ENCODE peak calls at places on chromosomes 12 and 14, in seven cellular contexts. S is neural crest cell; Q is GM03348; C is stimulated activated CD4-positive, alpha-beta T cell treated with anti-CD3 and anti-CD28 coated beads, Interleukin-4, amount 100 ng/mL, for 4 hours; T is dermis microvascular lymphatic vessel endothelial cell; M is HuH-7; V is NCI-H345. U is an unnamed sample.

GRCh38 chr12:29103539-29103974 is 45.5 kb upstream of the FAR2 start:
- DNase-seq in S (no peak), Q (no peak), C (peak; percentile 56), T (no peak), M (no peak), V (no peak), U (no peak)

GRCh38 chr14:74394549-74394948 is 31.5 kb downstream of the SYNDIG1L start:
- DNase-seq in S (no peak), Q (no peak), C (no peak), T (no peak), M (no peak), V (no peak), U (no peak)

GRCh38 chr14:94237046-94237445 is 56.0 kb downstream of the SERPINA10 start:
- DNase-seq in S (no peak), Q (no peak), C (no peak), T (no peak), M (no peak), V (no peak), U (no peak)

GRCh38 chr12:9668141-9669018 is 1.1 kb upstream of the CLEC2D start:
- DNase-seq in S (no peak), Q (peak; percentile 53), C (no peak), T (no peak), M (no peak), V (no peak), U (no peak)

GRCh38 chr14:24993631-24994030 is 56.3 kb downstream of the STXBP6 start:
- DNase-seq in S (no peak), Q (no peak), C (no peak), T (no peak), M (no peak), V (no peak), U (no peak)

GRCh38 chr12:4449862-4450222 is 4.2 kb upstream of the FGF6 start:
- DNase-seq in S (no peak), Q (no peak), C (no peak), T (no peak), M (no peak), V (peak; percentile 92), U (no peak)

GRCh38 chr12:78036889-78037288 is 206.2 kb downstream of the NAV3 start:
- DNase-seq in S (no peak), Q (no peak), C (no peak), T (no peak), M (no peak), V (no peak), U (no peak)

GRCh38 chr12:24565300-24565699 is 383.6 kb downstream of the BCAT1 start:
- DNase-seq in S (no peak), Q (no peak), C (no peak), T (no peak), M (no peak), V (no peak), U (no peak)

GRCh38 chr12:109983432-109984142 is 12.6 kb downstream of the GIT2 start:
- DNase-seq in S (no peak), Q (no peak), C (no peak), T (no peak), M (no peak), V (no peak), U (no peak)

GRCh38 chr12:122155705-122156104 is 18.3 kb downstream of the IL31 start:
- DNase-seq in S (no peak), Q (no peak), C (no peak), T (no peak), M (no peak), V (no peak), U (no peak)

GRCh38 chr12:116244001-116244400 is 33.5 kb downstream of the MED13L start:
- DNase-seq in S (no peak), Q (no peak), C (peak; percentile 14), T (no peak), M (no peak), V (no peak), U (no peak)

GRCh38 chr12:131921866-131922769 is 7.0 kb upstream of the PUS1 start:
- DNase-seq in S (no peak), Q (no peak), C (no peak), T (no peak), M (no peak), V (no peak), U (no peak)

GRCh38 chr12:88428350-88428749 is 151.9 kb downstream of the KITLG start:
- DNase-seq in S (no peak), Q (no peak), C (no peak), T (no peak), M (no peak), V (no peak), U (no peak)

GRCh38 chr14:102878970-102879460 is 43.4 kb upstream of the AMN start:
- DNase-seq in S (no peak), Q (no peak), C (no peak), T (no peak), M (peak; percentile 53), V (no peak), U (no peak)

GRCh38 chr14:43872752-43873655 is 634.1 kb downstream of the FSCB start:
- DNase-seq in S (no peak), Q (no peak), C (no peak), T (no peak), M (no peak), V (no peak), U (no peak)

GRCh38 chr12:70033310-70033709 is 208.3 kb downstream of the MYRFL start:
- DNase-seq in S (no peak), Q (no peak), C (no peak), T (no peak), M (no peak), V (no peak), U (no peak)

GRCh38 chr14:68938515-68939423 is 40.3 kb downstream of the ACTN1 start:
- DNase-seq in S (no peak), Q (no peak), C (no peak), T (no peak), M (peak; percentile 65), V (no peak), U (no peak)

GRCh38 chr14:104749111-104749649 is 3.8 kb upstream of the SIVA1 start:
- DNase-seq in S (no peak), Q (peak; percentile 62), C (no peak), T (no peak), M (peak; percentile 69), V (no peak), U (peak; percentile 66)

GRCh38 chr12:12403264-12404248 is 46.7 kb downstream of the BORCS5 start:
- DNase-seq in S (no peak), Q (no peak), C (no peak), T (peak; percentile 16), M (peak; percentile 74), V (no peak), U (no peak)

GRCh38 chr14:77458249-77458950 is 507 bp downstream of the AHSA1 start:
- DNase-seq in S (peak; percentile 14), Q (peak; percentile 55), C (peak; percentile 19), T (no peak), M (no peak), V (peak; percentile 41), U (peak; percentile 40)

GRCh38 chr14:43410631-43411030 is 1096.5 kb downstream of the FSCB start:
- DNase-seq in S (no peak), Q (no peak), C (no peak), T (no peak), M (no peak), V (no peak), U (no peak)

GRCh38 chr14:60616326-60617044 is 32.8 kb downstream of the SIX1 start:
- DNase-seq in S (no peak), Q (no peak), C (no peak), T (no peak), M (no peak), V (no peak), U (no peak)

GRCh38 chr12:3777206-3777809 is 24.4 kb upstream of the CRACR2A start:
- DNase-seq in S (no peak), Q (peak; percentile 75), C (no peak), T (peak; percentile 48), M (peak; percentile 18), V (peak; percentile 43), U (no peak)

GRCh38 chr12:981176-981828 is 9.7 kb upstream of the ERC1 start:
- DNase-seq in S (no peak), Q (no peak), C (no peak), T (no peak), M (no peak), V (no peak), U (no peak)

GRCh38 chr12:12715459-12716150 is 1.6 kb upstream of the CDKN1B start:
- DNase-seq in S (no peak), Q (no peak), C (no peak), T (no peak), M (no peak), V (peak; percentile 32), U (no peak)

GRCh38 chr14:61573748-61574513 is 121.4 kb upstream of the HIF1A start:
- DNase-seq in S (no peak), Q (peak; percentile 60), C (peak; percentile 51), T (no peak), M (no peak), V (no peak), U (no peak)

GRCh38 chr14:68669101-68669500 is 123.8 kb downstream of the ZFP36L1 start:
- DNase-seq in S (no peak), Q (no peak), C (no peak), T (no peak), M (no peak), V (no peak), U (no peak)

GRCh38 chr12:24767016-24767415 is 181.9 kb downstream of the BCAT1 start:
- DNase-seq in S (no peak), Q (no peak), C (no peak), T (no peak), M (no peak), V (no peak), U (no peak)

GRCh38 chr12:106109168-106109910 is 29.4 kb downstream of the NUAK1 start:
- DNase-seq in S (no peak), Q (peak; percentile 19), C (no peak), T (no peak), M (no peak), V (no peak), U (no peak)

GRCh38 chr14:70707138-70708038 is 65.7 kb downstream of the TTC9 start:
- DNase-seq in S (no peak), Q (peak; percentile 51), C (no peak), T (no peak), M (no peak), V (no peak), U (no peak)

GRCh38 chr12:101173197-101173749 is 36.8 kb downstream of the SLC5A8 start:
- DNase-seq in S (no peak), Q (no peak), C (no peak), T (no peak), M (no peak), V (no peak), U (no peak)

GRCh38 chr12:56193025-56193578 is 3.8 kb upstream of the SMARCC2 start:
- DNase-seq in S (peak; percentile 76), Q (peak; percentile 74), C (peak; percentile 64), T (peak; percentile 83), M (peak; percentile 70), V (peak; percentile 89), U (peak; percentile 18)

GRCh38 chr12:48045965-48046364 is 41.7 kb upstream of the COL2A1 start:
- DNase-seq in S (no peak), Q (no peak), C (no peak), T (no peak), M (no peak), V (no peak), U (no peak)

GRCh38 chr14:32509632-32510187 is 180.6 kb downstream of the AKAP6 start:
- DNase-seq in S (no peak), Q (peak; percentile 84), C (no peak), T (peak; percentile 94), M (no peak), V (no peak), U (peak; percentile 84)

GRCh38 chr14:99183311-99183710 is 88.7 kb downstream of the BCL11B start:
- DNase-seq in S (no peak), Q (no peak), C (no peak), T (no peak), M (no peak), V (no peak), U (no peak)

GRCh38 chr12:63396135-63396534 is 245.1 kb upstream of the AVPR1A start:
- DNase-seq in S (no peak), Q (no peak), C (no peak), T (no peak), M (no peak), V (no peak), U (no peak)

GRCh38 chr14:50677527-50678063 is 9.5 kb upstream of the SAV1 start:
- DNase-seq in S (no peak), Q (peak; percentile 67), C (no peak), T (peak; percentile 40), M (no peak), V (no peak), U (no peak)